ENCODE peak calls at places on chromosomes 13 and 19, in eight cellular contexts. I is sigmoid colon, L is lower leg skin, E is H54, N is heart left ventricle, Y is H1, M is transverse colon, J is IMR-90. O is an unnamed sample.

GRCh38 chr19:7628589-7629311 is 595 bp downstream of the XAB2 start:
- DNase-seq in I (no peak), L (no peak), E (no peak), N (no peak), Y (no peak), M (no peak), J (no peak), O (no peak)

GRCh38 chr13:33351324-33351723 is 65.8 kb upstream of the STARD13 start:
- DNase-seq in I (no peak), L (no peak), E (peak), N (no peak), Y (no peak), M (peak), J (peak), O (no peak)

GRCh38 chr13:20482275-20482761 is 43.3 kb downstream of the CRYL1 start:
- DNase-seq in I (no peak), L (no peak), E (no peak), N (no peak), Y (no peak), M (no peak), J (no peak), O (no peak)

GRCh38 chr13:66879971-66880370 is 350.2 kb downstream of the PCDH9 start:
- DNase-seq in I (no peak), L (no peak), E (no peak), N (no peak), Y (no peak), M (no peak), J (no peak), O (no peak)

GRCh38 chr13:71169125-71169524 is 697.9 kb downstream of the DACH1 start:
- DNase-seq in I (no peak), L (no peak), E (no peak), N (no peak), Y (no peak), M (no peak), J (no peak), O (no peak)

GRCh38 chr13:72469932-72470331 is 257.5 kb downstream of the MZT1 start:
- DNase-seq in I (no peak), L (no peak), E (no peak), N (no peak), Y (no peak), M (no peak), J (no peak), O (no peak)

GRCh38 chr13:92842145-92842544 is 384.5 kb upstream of the GPC6 start:
- DNase-seq in I (no peak), L (no peak), E (peak), N (no peak), Y (no peak), M (no peak), J (peak), O (no peak)

GRCh38 chr13:66950666-66951065 is 279.5 kb downstream of the PCDH9 start:
- DNase-seq in I (no peak), L (no peak), E (no peak), N (no peak), Y (no peak), M (no peak), J (no peak), O (no peak)

GRCh38 chr13:110524484-110525254 is 36.9 kb downstream of the RAB20 start:
- DNase-seq in I (peak), L (no peak), E (peak), N (peak), Y (no peak), M (peak), J (no peak), O (no peak)

GRCh38 chr13:34638897-34639296 is 303.2 kb upstream of the NBEA start:
- DNase-seq in I (no peak), L (no peak), E (no peak), N (no peak), Y (no peak), M (no peak), J (no peak), O (no peak)

GRCh38 chr19:6278740-6279619 is 795 bp downstream of the MLLT1 start:
- DNase-seq in I (no peak), L (no peak), E (peak), N (no peak), Y (no peak), M (no peak), J (no peak), O (no peak)

GRCh38 chr13:72651196-72651595 is 76.2 kb downstream of the MZT1 start:
- DNase-seq in I (no peak), L (no peak), E (no peak), N (no peak), Y (no peak), M (no peak), J (no peak), O (no peak)

GRCh38 chr19:31378404-31378803 is 29.2 kb upstream of the TSHZ3 start:
- DNase-seq in I (no peak), L (no peak), E (peak), N (peak), Y (no peak), M (peak), J (peak), O (no peak)

GRCh38 chr19:18152817-18153554 is at the start of gene PIK3R2:
- DNase-seq in I (peak), L (peak), E (peak), N (peak), Y (peak), M (peak), J (peak), O (peak)
- TF ChIP-seq POLR2A in I (peak), L (no peak), E (peak), N (peak), Y (no peak), M (peak), J (peak), O (no peak)

DNA sequence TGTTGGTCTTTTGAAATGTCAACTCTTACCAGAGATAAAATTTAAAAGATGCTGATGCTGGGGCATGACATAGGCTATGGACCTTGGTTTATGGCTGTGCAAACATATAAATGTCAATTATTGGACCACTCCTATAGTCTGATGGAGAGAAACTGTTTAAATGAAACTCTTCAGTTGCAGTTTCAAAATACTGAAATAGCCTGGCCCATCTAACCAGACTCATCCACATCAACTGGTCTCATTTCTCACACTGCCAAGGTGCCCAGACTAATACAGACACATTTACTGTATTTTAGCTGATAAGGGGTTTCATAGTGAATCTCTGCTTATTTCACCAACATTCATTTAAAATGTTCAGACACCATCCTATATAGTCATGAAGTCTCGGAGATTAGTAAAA is 19.9 kb downstream of the SERPINE3 start:
- DNase-seq in I (no peak), L (no peak), E (no peak), N (no peak), Y (no peak), M (no peak), J (no peak), O (no peak)
- TF ChIP-seq POLR2A in I (no peak), L (no peak), E (no peak), N (no peak), Y (no peak), M (no peak), J (no peak), O (no peak)

DNA sequence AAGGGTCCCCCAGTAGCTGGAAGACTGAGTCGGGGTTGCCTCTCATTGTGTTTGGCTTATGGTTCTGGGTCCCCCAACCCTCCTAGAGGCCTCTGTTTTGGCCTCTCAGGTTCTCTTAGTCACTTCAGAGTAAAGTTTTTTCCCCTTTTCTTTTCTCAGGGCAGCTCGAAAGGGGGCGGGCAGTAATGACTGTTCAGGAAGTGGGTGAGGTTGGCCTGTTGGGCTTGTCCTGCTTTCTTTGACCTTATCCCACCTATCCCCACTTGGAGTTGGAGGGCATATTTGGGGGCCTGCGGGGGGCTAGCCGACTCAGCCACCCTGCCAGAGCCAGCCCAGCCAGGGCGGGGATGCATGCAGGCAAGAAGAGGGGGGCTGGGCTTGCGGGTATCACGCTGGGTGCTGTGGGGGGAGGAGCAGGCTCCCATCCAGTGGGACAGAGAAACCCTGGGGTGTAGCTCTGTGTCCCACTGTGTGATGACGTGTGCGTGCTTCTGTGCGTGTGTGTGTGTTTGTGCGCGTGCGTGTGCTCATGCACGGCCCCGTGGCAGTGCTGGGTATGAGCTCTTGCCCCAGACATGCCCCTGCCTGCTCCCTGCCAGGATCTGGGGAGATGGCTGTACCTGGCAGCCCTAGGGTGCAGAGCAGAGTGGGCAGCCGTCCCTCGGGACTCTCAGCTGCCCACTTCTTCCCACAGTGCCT is 1.4 kb downstream of the CIC start:
- DNase-seq in I (peak), L (no peak), E (peak), N (peak), Y (no peak), M (peak), J (no peak), O (peak)
- TF ChIP-seq POLR2A in I (no peak), L (no peak), E (peak), N (no peak), Y (no peak), M (peak), J (peak), O (no peak)

GRCh38 chr13:56134524-56134923 is 1006.2 kb upstream of the PRR20A start:
- DNase-seq in I (no peak), L (no peak), E (no peak), N (no peak), Y (no peak), M (no peak), J (no peak), O (no peak)
- TF ChIP-seq POLR2A in I (no peak), L (no peak), E (no peak), N (no peak), Y (no peak), M (no peak), J (no peak), O (no peak)

GRCh38 chr13:27170521-27171243 is 929 bp downstream of the USP12 start:
- DNase-seq in I (peak), L (peak), E (no peak), N (peak), Y (no peak), M (peak), J (no peak), O (peak)
- TF ChIP-seq POLR2A in I (no peak), L (no peak), E (no peak), N (no peak), Y (no peak), M (peak), J (peak), O (no peak)

DNA sequence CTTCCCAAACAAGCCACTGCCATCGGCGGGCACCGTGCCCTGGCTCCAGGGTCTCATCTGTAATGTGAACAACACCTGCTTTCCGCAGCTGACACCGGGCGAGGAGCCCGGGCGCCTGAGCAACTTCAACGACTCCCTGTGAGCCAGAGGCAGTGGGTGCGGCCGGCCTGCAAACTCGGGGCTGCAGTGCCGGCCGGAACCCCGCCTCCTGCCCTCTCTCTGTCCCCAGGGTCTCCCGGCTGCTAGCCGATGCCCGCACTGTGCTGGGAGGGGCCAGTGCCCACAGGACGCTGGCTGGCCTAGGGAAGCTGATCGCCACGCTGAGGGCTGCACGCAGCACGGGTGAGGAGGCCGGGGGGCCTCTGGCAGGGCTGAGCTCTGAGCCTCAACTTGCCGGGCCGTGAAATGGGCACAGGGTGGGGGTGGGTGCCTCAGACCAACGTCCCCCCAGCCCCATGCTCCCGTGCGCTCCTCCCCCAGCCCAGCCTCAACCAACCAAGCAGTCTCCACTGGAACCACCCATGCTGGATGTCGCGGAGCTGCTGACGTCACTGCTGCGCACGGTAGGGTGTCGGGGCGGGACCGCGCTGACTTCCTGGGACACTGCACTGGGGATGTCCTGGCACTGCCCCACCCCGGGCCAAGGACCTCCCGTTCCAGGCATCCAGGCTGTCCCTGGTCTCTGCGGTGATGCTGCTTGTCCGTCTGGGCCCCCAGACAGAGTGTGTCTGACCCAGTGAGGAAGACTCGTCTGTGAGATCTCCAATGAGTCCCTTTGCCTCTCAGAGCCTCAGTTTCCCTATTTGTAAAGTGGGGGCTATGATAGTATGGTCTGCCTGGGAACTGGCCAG is 2.2 kb downstream of the ABCA7 start:
- DNase-seq in I (no peak), L (peak), E (peak), N (no peak), Y (no peak), M (peak), J (no peak), O (peak)
- TF ChIP-seq POLR2A in I (peak), L (no peak), E (no peak), N (no peak), Y (no peak), M (peak), J (no peak), O (no peak)